ENCODE peak calls at places on chromosomes 4 and X, in seven cellular contexts. D, H, V, K, B, X and M are unnamed samples.

GRCh38 chr4:80913381-80913780 is 117.1 kb upstream of the BMP3 start:
- DNase-seq in D (no peak), H (no peak), V (peak), K (no peak), B (no peak), X (no peak), M (no peak)

GRCh38 chr4:35925806-35926205 is 318.5 kb downstream of the ARAP2 start:
- DNase-seq in D (no peak), H (no peak), V (no peak), K (no peak), B (no peak), X (no peak), M (no peak)

GRCh38 chrX:9770319-9770718 is 4.7 kb upstream of the GPR143 start:
- DNase-seq in D (no peak), H (no peak), V (no peak), K (no peak), B (no peak), X (no peak), M (no peak)

GRCh38 chrX:30657542-30658238 is 4.5 kb downstream of the GK start:
- DNase-seq in D (no peak), H (peak), V (peak), K (no peak), B (no peak), X (no peak), M (no peak)

GRCh38 chrX:24838624-24839023 is 144.9 kb downstream of the POLA1 start:
- DNase-seq in D (peak), H (peak), V (peak), K (no peak), B (peak), X (no peak), M (no peak)

GRCh38 chrX:129665916-129666644 is 11.3 kb upstream of the APLN start:
- DNase-seq in D (no peak), H (peak), V (peak), K (no peak), B (no peak), X (no peak), M (peak)

GRCh38 chr4:113837397-113837796 is 75.9 kb upstream of the CAMK2D start:
- DNase-seq in D (no peak), H (peak), V (peak), K (no peak), B (no peak), X (no peak), M (peak)

GRCh38 chrX:119573840-119574393 is 446 bp upstream of the UBE2A start:
- DNase-seq in D (no peak), H (peak), V (peak), K (no peak), B (no peak), X (no peak), M (no peak)

GRCh38 chr4:76806336-76806735 is 91.6 kb downstream of the SOWAHB start:
- DNase-seq in D (no peak), H (no peak), V (peak), K (no peak), B (no peak), X (no peak), M (no peak)

GRCh38 chr4:85114526-85114925 is 148.0 kb upstream of the WDFY3 start:
- DNase-seq in D (no peak), H (no peak), V (no peak), K (no peak), B (no peak), X (no peak), M (no peak)